ENCODE peak calls at places on chromosome 19, in six cellular contexts. V is H1, L is IMR-90, K is H9, W is mesenchymal stem cell, P is trophoblast cell. R is an unnamed sample.

GRCh38 chr19:1624458-1624857 is 19.2 kb upstream of the UQCR11 start:
- DNase-seq in V (peak; percentile 49), L (peak; percentile 37), K (peak; percentile 86), W (peak; percentile 67), P (peak; percentile 79), R (peak; percentile 41)

GRCh38 chr19:48754950-48755645 is at the start of gene FGF21:
- DNase-seq in V (no peak), L (no peak), K (peak; percentile 47), W (no peak), P (no peak), R (no peak)

GRCh38 chr19:1945899-1946298 is 4.9 kb downstream of the CSNK1G2 start:
- DNase-seq in V (no peak), L (no peak), K (peak; percentile 90), W (peak; percentile 44), P (peak; percentile 88), R (no peak)

GRCh38 chr19:41821003-41821735 is 23.3 kb downstream of the LYPD4 start:
- DNase-seq in V (peak; percentile 27), L (peak; percentile 15), K (peak; percentile 76), W (no peak), P (peak; percentile 48), R (peak; percentile 41)

GRCh38 chr19:50333235-50333736 is 4.1 kb upstream of the KCNC3 start:
- DNase-seq in V (peak; percentile 86), L (peak; percentile 67), K (peak; percentile 96), W (peak; percentile 41), P (peak; percentile 99), R (peak; percentile 94)

GRCh38 chr19:35144600-35145436 is 1.8 kb downstream of the FXYD7 start:
- DNase-seq in V (no peak), L (no peak), K (peak; percentile 87), W (no peak), P (peak; percentile 87), R (no peak)

GRCh38 chr19:40596608-40597328 is 4.4 kb upstream of the LTBP4 start:
- DNase-seq in V (no peak), L (peak; percentile 59), K (peak; percentile 89), W (peak; percentile 72), P (peak; percentile 71), R (no peak)

GRCh38 chr19:33295621-33296472 is 6.5 kb downstream of the CEBPA start:
- DNase-seq in V (no peak), L (no peak), K (no peak), W (no peak), P (no peak), R (no peak)

GRCh38 chr19:43478323-43478722 is 12.9 kb upstream of the LYPD3 start:
- DNase-seq in V (no peak), L (no peak), K (no peak), W (no peak), P (no peak), R (no peak)

DNA sequence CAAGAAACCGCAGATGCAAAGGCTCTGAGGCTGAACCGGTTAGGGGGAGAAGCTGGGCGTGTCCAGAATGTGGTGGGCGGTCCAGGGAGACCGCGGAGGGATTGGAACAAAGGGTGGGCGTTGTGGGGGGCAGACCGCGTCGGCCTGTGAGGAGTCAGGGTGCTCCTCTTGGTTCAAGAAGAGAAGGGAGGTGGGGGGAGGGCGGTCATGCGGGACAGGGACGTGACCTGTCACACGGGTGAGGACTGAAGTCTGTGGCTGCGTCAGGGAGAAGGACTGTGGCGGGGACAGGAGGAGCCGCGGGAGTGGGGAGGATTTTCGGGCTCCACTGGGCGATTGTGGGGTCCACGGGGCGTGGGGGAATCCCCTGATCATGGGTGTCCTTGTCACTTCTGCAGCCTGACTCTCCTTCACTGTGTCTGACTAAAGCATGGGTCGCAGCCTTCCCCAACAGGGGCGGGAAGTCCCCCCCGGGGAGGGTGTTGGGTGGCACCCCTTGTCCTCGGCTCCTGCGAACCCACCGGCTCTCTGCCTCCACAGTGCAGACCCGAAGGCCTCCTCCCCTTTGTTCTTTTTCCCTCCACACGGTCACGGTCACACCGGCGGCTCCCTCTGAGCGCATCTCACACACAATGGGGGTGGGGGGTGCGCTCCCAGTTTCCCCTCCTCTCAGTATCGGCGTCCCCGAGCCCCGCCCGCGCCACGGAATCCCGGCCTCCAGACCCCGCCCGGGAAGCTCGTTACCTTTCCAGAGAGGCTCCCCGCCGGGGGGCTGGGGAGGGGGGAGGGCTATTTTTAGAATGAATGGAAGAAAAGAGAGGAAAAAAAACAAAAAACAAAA is 16.4 kb upstream of the KCNN1 start:
- DNase-seq in V (no peak), L (no peak), K (peak; percentile 52), W (no peak), P (peak; percentile 29), R (no peak)
- H4K91ac ChIP-seq in V (peak overlapping the region; percentile 97), L (no peak overlapping the region), K (no peak overlapping the region), W (no peak overlapping the region), P (no peak overlapping the region), R (no peak overlapping the region)

DNA sequence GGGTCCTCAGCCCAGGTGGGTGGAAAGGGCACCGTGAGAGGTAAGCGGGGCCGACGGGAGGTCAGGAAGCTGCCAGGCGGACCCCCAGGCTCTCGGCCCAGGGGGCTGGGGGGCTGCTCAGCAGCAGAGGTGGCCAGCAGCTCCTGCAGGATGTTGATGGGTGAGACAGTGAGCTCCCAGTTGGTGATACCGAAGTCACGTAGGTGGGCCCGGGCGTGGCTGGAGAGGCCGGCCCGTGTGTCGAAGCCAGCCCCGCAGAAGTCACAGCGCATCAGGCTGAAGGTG is 13.0 kb downstream of the WIZ start:
- DNase-seq in V (no peak), L (no peak), K (no peak), W (no peak), P (no peak), R (no peak)
- H4K91ac ChIP-seq in V (no peak overlapping the region), L (no peak overlapping the region), K (no peak overlapping the region), W (no peak overlapping the region), P (no peak overlapping the region), R (no peak overlapping the region)

DNA sequence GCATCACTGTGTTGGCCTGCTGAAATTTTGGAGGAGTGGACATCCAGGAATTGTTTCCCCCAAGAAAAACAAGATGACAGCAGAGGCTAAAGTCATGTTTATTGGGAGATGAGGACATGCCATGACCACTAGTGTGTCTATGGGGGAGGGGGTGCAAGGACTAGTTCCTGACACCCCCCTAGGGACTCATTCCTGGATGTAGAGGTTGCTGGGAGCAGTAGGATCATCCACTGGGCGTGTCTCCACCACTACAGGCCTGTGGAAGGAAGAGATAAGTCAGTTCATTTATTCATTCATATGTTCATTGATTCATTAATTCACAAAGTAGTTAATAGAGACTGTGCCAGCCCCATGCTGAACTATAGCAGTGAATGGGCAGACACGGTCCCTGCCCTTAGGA is 30.2 kb downstream of the MAP4K1 start:
- DNase-seq in V (no peak), L (no peak), K (no peak), W (no peak), P (no peak), R (no peak)
- H4K91ac ChIP-seq in V (no peak overlapping the region), L (no peak overlapping the region), K (no peak overlapping the region), W (no peak overlapping the region), P (no peak overlapping the region), R (no peak overlapping the region)

DNA sequence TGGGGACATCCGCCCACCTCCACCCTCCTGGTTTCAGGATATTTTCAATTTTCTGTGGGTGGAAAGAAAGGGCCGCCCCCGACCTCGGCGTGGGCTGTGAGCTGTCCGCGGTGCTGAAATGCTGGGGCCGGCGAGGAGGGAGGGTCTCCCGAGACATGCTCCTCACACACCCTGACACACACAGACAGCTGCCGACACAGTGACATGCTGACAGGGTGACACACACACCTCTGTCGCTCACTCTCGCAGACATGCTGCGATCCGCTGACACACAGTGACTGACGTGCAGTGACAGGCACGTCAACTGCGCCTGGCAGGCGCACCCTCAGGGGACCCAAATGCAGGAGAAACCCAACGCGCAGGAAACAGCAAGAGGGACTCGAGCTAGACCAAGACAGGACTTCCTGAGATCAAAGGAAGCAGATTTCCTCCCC is 25.1 kb upstream of the MEIS3 start:
- DNase-seq in V (no peak), L (no peak), K (peak; percentile 64), W (no peak), P (peak; percentile 66), R (peak; percentile 64)
- H4K91ac ChIP-seq in V (no peak overlapping the region), L (no peak overlapping the region), K (no peak overlapping the region), W (no peak overlapping the region), P (no peak overlapping the region), R (no peak overlapping the region)

GRCh38 chr19:38786572-38787265 is 2.3 kb upstream of the LGALS7B start:
- DNase-seq in V (no peak), L (no peak), K (no peak), W (no peak), P (no peak), R (no peak)
- H4K91ac ChIP-seq in V (no peak overlapping the region), L (no peak overlapping the region), K (no peak overlapping the region), W (no peak overlapping the region), P (no peak overlapping the region), R (no peak overlapping the region)

DNA sequence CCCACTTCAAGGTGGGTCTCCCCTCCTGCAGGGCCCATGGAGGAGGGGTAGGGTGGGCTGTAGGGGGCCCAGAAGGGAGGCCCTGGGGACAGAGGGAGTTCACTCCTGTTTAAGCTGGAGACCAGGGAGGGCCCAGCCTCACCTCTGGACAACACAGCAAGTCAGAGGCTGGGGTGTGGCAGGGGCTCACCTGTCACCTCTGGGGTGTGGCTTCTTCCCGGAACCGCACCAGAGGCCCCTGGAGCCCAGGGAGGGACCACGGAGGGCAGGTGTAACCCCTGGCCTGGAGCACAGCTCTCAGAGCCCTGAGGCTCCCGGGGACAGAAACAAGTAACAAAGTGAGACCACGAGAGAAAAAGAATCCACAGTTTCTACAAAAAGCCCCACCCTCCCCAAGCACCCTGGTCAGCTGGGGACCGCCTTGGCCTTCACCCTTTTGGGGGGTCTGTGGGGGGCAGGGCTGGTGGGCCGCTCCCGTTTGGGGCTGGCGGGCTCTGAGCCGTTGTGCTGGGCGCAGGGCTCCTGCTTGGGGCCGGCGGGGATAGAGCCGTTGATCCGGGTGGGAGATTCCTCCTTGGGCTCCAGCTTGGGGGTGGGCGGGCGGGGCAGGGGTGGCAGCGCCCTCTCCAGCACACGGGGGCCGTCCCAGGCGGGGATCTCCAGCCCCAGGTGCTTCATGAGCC is 8.0 kb downstream of the SIRT6 start:
- DNase-seq in V (no peak), L (no peak), K (no peak), W (no peak), P (no peak), R (no peak)
- H4K91ac ChIP-seq in V (no peak overlapping the region), L (no peak overlapping the region), K (no peak overlapping the region), W (no peak overlapping the region), P (no peak overlapping the region), R (no peak overlapping the region)

DNA sequence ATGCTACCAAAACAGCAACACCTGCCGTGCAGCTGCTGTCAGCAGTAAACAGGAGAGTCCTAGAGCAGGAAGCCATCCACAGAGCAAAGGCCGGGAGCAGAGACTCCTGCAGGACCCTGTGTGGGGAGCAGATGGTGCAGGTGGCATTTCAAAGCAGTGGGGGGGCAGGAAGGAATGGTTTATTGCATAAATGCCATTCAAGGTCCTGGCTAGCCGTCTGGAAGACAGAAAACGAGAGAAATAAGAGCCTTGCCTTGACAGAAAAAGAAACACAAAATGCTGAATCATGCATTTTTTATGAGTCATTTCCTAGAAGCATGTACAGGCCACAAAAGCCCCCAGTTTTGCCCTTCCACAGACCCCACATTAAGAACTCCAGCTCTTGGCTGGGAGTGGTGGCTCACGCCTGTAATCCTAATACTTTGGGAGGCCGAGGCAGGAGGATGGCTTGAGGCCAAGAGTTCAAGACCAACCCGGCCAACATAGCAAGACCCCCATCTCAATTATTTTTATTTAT is 5.4 kb downstream of the RSPH6A start:
- DNase-seq in V (no peak), L (peak; percentile 83), K (peak; percentile 72), W (peak; percentile 86), P (no peak), R (no peak)
- H4K91ac ChIP-seq in V (no peak overlapping the region), L (no peak overlapping the region), K (no peak overlapping the region), W (no peak overlapping the region), P (peak overlapping the region; percentile 18), R (no peak overlapping the region)